ENCODE peak calls at places on chromosomes 6 and 20, in nine cellular contexts. M is progenitor cell of endocrine pancreas, P is IMR-90, H is H54, Q is left lung, J is breast epithelium, W is hypothalamus, Z is MV-4-11, O is erythroblast. B is an unnamed sample.

GRCh38 chr20:49951160-49951559 is 15.0 kb downstream of the RNF114 start:
- DNase-seq in M (no peak), P (peak; percentile 83), H (no peak), Q (no peak), J (no peak), W (no peak), Z (no peak), O (no peak), B (no peak)

GRCh38 chr6:48486373-48486772 is 375.4 kb upstream of the PTCHD4 start:
- DNase-seq in M (no peak), P (no peak), H (no peak), Q (no peak), J (no peak), W (no peak), Z (no peak), O (no peak), B (no peak)

GRCh38 chr20:50540620-50541605 is 30.7 kb downstream of the PTPN1 start:
- DNase-seq in M (no peak), P (peak; percentile 93), H (peak; percentile 51), Q (no peak), J (no peak), W (no peak), Z (no peak), O (no peak), B (no peak)

GRCh38 chr6:166657531-166657930 is 30.5 kb upstream of the RPS6KA2 start:
- DNase-seq in M (no peak), P (no peak), H (no peak), Q (no peak), J (no peak), W (no peak), Z (peak; percentile 77), O (no peak), B (peak; percentile 86)

GRCh38 chr6:134826889-134827737 is 122.8 kb downstream of the ALDH8A1 start:
- DNase-seq in M (no peak), P (peak; percentile 81), H (peak; percentile 15), Q (no peak), J (peak; percentile 78), W (no peak), Z (no peak), O (no peak), B (no peak)

GRCh38 chr20:58308680-58309527 is 611 bp upstream of the RAB22A start:
- DNase-seq in M (peak; percentile 44), P (peak; percentile 46), H (peak; percentile 49), Q (peak; percentile 93), J (peak; percentile 49), W (peak; percentile 73), Z (no peak), O (peak; percentile 88), B (peak; percentile 19)

GRCh38 chr6:35092362-35093117 is 48.6 kb downstream of the TCP11 start:
- DNase-seq in M (no peak), P (peak; percentile 79), H (no peak), Q (no peak), J (no peak), W (no peak), Z (no peak), O (no peak), B (no peak)

GRCh38 chr6:127858992-127859391 is 41.9 kb downstream of the THEMIS start:
- DNase-seq in M (no peak), P (no peak), H (no peak), Q (no peak), J (no peak), W (no peak), Z (no peak), O (no peak), B (no peak)

GRCh38 chr6:122484760-122485159 is 13.2 kb upstream of the SERINC1 start:
- DNase-seq in M (no peak), P (no peak), H (no peak), Q (no peak), J (no peak), W (no peak), Z (peak; percentile 83), O (no peak), B (peak; percentile 82)

GRCh38 chr20:63394069-63394468 is 32.9 kb upstream of the CHRNA4 start:
- DNase-seq in M (no peak), P (no peak), H (no peak), Q (peak; percentile 62), J (no peak), W (no peak), Z (no peak), O (no peak), B (no peak)

GRCh38 chr20:60299951-60300350 is 341.7 kb downstream of the CDH26 start:
- DNase-seq in M (no peak), P (no peak), H (no peak), Q (no peak), J (no peak), W (no peak), Z (no peak), O (no peak), B (no peak)

GRCh38 chr6:64376394-64376793 is 740.8 kb downstream of the PHF3 start:
- DNase-seq in M (no peak), P (no peak), H (no peak), Q (no peak), J (no peak), W (no peak), Z (no peak), O (no peak), B (no peak)

GRCh38 chr6:159966339-159966738 is 2.5 kb upstream of the IGF2R start:
- DNase-seq in M (no peak), P (no peak), H (no peak), Q (no peak), J (no peak), W (no peak), Z (peak; percentile 86), O (peak; percentile 35), B (no peak)

B was measured in KBM-7.